ENCODE peak calls at places on chromosomes 13 and 19, in ten cellular contexts. F is activated CD4-positive, alpha-beta T cell treated with anti-CD3 and anti-CD28 coated beads for 24 hours; M is endodermal cell; C is activated naive CD4-positive, alpha-beta T cell; J is NCI-H1092 treated with DMSO at 0.1 percent for 48 hours; P is IMR-90; Y is AG08395; S is globus pallidus; E is CD4-positive, alpha-beta T cell; U is T-helper 9 cell. A is an unnamed sample.

GRCh38 chr13:30577381-30577780 is 40.3 kb upstream of the USPL1 start:
- DNase-seq in Y (peak), F (no peak), J (no peak), P (peak), E (peak), C (no peak), S (no peak), M (no peak), U (peak), A (peak)

GRCh38 chr19:49213791-49214190 is 56.2 kb downstream of the TRPM4 start:
- DNase-seq in P (no peak), S (no peak), J (no peak), M (peak), Y (no peak), U (no peak), E (no peak), C (no peak), F (no peak), A (no peak)

GRCh38 chr13:78603240-78603947 is at the start of gene POU4F1:
- DNase-seq in E (peak), J (peak), C (peak), Y (no peak), M (peak), U (peak), S (no peak), F (peak), P (peak), A (no peak)

GRCh38 chr19:29379257-29379986 is 146.4 kb upstream of the VSTM2B start:
- DNase-seq in F (no peak), E (no peak), C (no peak), J (no peak), P (no peak), U (no peak), M (peak), Y (no peak), S (no peak), A (no peak)

GRCh38 chr13:113349491-113349890 is 14.4 kb downstream of the GRTP1 start:
- DNase-seq in P (no peak), S (no peak), J (no peak), C (no peak), U (no peak), Y (no peak), E (no peak), F (no peak), M (no peak), A (no peak)

GRCh38 chr13:27789495-27790303 is 2.6 kb upstream of the GSX1 start:
- DNase-seq in J (no peak), U (no peak), S (no peak), P (no peak), E (no peak), M (peak), F (no peak), Y (no peak), C (no peak), A (no peak)

GRCh38 chr19:42402376-42403116 is 12.4 kb upstream of the CNFN start:
- DNase-seq in U (no peak), Y (no peak), J (peak), M (peak), C (no peak), E (no peak), F (no peak), P (no peak), S (no peak), A (no peak)

GRCh38 chr19:35729763-35730162 is 12.0 kb downstream of the KMT2B start:
- DNase-seq in F (no peak), M (no peak), U (no peak), S (no peak), E (no peak), C (no peak), P (no peak), Y (no peak), J (no peak), A (no peak)

GRCh38 chr19:49488046-49488862 is 846 bp downstream of the RPL13A start:
- DNase-seq in P (no peak), F (no peak), U (no peak), M (peak), Y (no peak), J (no peak), C (no peak), S (no peak), E (no peak), A (peak)

GRCh38 chr13:98890920-98891319 is 86.9 kb downstream of the DOCK9 start:
- DNase-seq in J (no peak), P (no peak), U (no peak), S (no peak), F (no peak), Y (no peak), M (peak), E (no peak), C (no peak), A (no peak)

GRCh38 chr19:38285567-38285966 is 18.5 kb upstream of the C19orf33 start:
- DNase-seq in J (no peak), P (peak), F (no peak), S (no peak), Y (peak), C (no peak), E (no peak), U (no peak), M (no peak), A (peak)

GRCh38 chr13:41541142-41541938 is 84.0 kb downstream of the RGCC start:
- DNase-seq in C (no peak), S (peak), Y (no peak), U (no peak), E (no peak), P (no peak), J (no peak), F (no peak), M (no peak), A (no peak)

GRCh38 chr13:23921451-23921888 is 24.2 kb upstream of the C1QTNF9B start:
- DNase-seq in U (no peak), Y (peak), S (peak), P (peak), M (peak), J (peak), C (no peak), E (no peak), F (no peak), A (peak)

GRCh38 chr13:60755380-60756163 is 358.6 kb downstream of the TDRD3 start:
- DNase-seq in E (no peak), J (no peak), C (no peak), S (no peak), F (no peak), M (peak), U (no peak), P (no peak), Y (no peak), A (no peak)

GRCh38 chr13:98536729-98537128 is 40.2 kb downstream of the STK24 start:
- DNase-seq in Y (no peak), C (no peak), J (no peak), P (no peak), F (no peak), M (no peak), U (no peak), E (no peak), S (no peak), A (no peak)

GRCh38 chr13:19601749-19602725 is 31.4 kb upstream of the MPHOSPH8 start:
- DNase-seq in P (peak), C (peak), Y (peak), E (peak), S (no peak), J (peak), F (no peak), M (peak), U (peak), A (peak)

GRCh38 chr13:66036024-66036614 is 1194.0 kb downstream of the PCDH9 start:
- DNase-seq in F (no peak), J (peak), E (no peak), U (no peak), P (peak), M (no peak), Y (no peak), S (no peak), C (no peak), A (no peak)

GRCh38 chr13:52845334-52845761 is 3.1 kb downstream of the PCDH8 start:
- DNase-seq in U (no peak), Y (no peak), M (peak), C (no peak), S (no peak), F (no peak), P (no peak), J (peak), E (no peak), A (no peak)

GRCh38 chr19:53541971-53542370 is 4.0 kb downstream of the ZNF331 start:
- DNase-seq in J (no peak), U (no peak), S (no peak), F (no peak), P (no peak), Y (no peak), E (no peak), M (no peak), C (no peak), A (no peak)

GRCh38 chr19:17538684-17539287 is 16.7 kb upstream of the COLGALT1 start:
- DNase-seq in S (no peak), E (no peak), M (no peak), U (no peak), C (no peak), F (no peak), J (peak), P (no peak), Y (no peak), A (peak)

GRCh38 chr13:32330438-32330837 is 15.1 kb downstream of the BRCA2 start:
- DNase-seq in J (no peak), M (no peak), C (no peak), F (no peak), U (no peak), S (no peak), Y (peak), P (peak), E (no peak), A (peak)

GRCh38 chr19:5150902-5151741 is 182.2 kb downstream of the KDM4B start:
- DNase-seq in S (no peak), Y (no peak), M (no peak), C (no peak), P (no peak), U (no peak), J (no peak), E (no peak), F (no peak), A (no peak)

GRCh38 chr19:39502640-39503417 is 4.1 kb downstream of the DLL3 start:
- DNase-seq in P (peak), C (peak), J (peak), E (peak), U (peak), M (peak), Y (peak), F (peak), S (no peak), A (peak)

GRCh38 chr13:49021953-49022352 is 46.2 kb downstream of the FNDC3A start:
- DNase-seq in J (no peak), P (no peak), U (no peak), M (no peak), C (no peak), Y (no peak), S (no peak), F (no peak), E (no peak), A (no peak)

GRCh38 chr13:39875583-39875982 is 220.1 kb downstream of the COG6 start:
- DNase-seq in S (no peak), J (no peak), E (no peak), Y (no peak), P (peak), F (no peak), M (no peak), U (no peak), C (no peak), A (no peak)

GRCh38 chr13:93951153-93951552 is 528.3 kb downstream of the DCT start:
- DNase-seq in F (no peak), E (no peak), M (no peak), U (no peak), S (no peak), C (no peak), J (peak), P (peak), Y (no peak), A (peak)

GRCh38 chr19:28074773-28075172 is 1138.2 kb downstream of the UQCRFS1 start:
- DNase-seq in Y (no peak), S (no peak), F (no peak), C (no peak), E (no peak), U (no peak), J (no peak), M (no peak), P (no peak), A (no peak)

GRCh38 chr19:10163557-10163956 is 31.2 kb downstream of the DNMT1 start:
- DNase-seq in F (no peak), J (no peak), E (no peak), Y (no peak), C (no peak), S (no peak), P (no peak), M (no peak), U (no peak), A (no peak)

GRCh38 chr13:23868521-23868920 is 20.7 kb downstream of the MIPEP start:
- DNase-seq in F (no peak), Y (no peak), J (no peak), U (no peak), S (no peak), P (peak), C (no peak), E (no peak), M (no peak), A (peak)

GRCh38 chr13:101115762-101116161 is 300.5 kb downstream of the NALCN start:
- DNase-seq in P (no peak), C (no peak), J (no peak), F (no peak), E (no peak), M (no peak), U (no peak), S (peak), Y (no peak), A (peak)